ENCODE peak calls at places on chromosomes 7 and 10, in four cellular contexts. I is SJSA1, H is kidney epithelial cell, L is adrenal gland. X is an unnamed sample.

GRCh38 chr7:118195837-118196474 is 12.0 kb downstream of the LSM8 start:
- DNase-seq in L (peak), H (no peak), I (peak), X (peak)

GRCh38 chr10:22761569-22762220 is 47.3 kb upstream of the PIP4K2A start:
- DNase-seq in L (no peak), I (no peak), H (no peak), X (no peak)

GRCh38 chr7:30927040-30927439 is 15.4 kb downstream of the AQP1 start:
- DNase-seq in I (peak), H (no peak), L (no peak), X (no peak)

GRCh38 chr10:103666109-103666508 is 172.6 kb downstream of the NEURL1 start:
- DNase-seq in L (no peak), I (no peak), H (no peak), X (peak)

GRCh38 chr7:135785065-135785464 is 36.5 kb upstream of the FAM180A start:
- DNase-seq in L (no peak), I (no peak), H (no peak), X (no peak)

GRCh38 chr7:93350338-93350737 is 118.2 kb downstream of the VPS50 start:
- DNase-seq in H (no peak), L (no peak), I (no peak), X (no peak)

GRCh38 chr10:128958881-128959690 is 508.0 kb upstream of the MGMT start:
- DNase-seq in H (no peak), L (no peak), I (no peak), X (no peak)

GRCh38 chr10:66784796-66785195 is 141.0 kb upstream of the LRRTM3 start:
- DNase-seq in I (no peak), L (no peak), H (no peak), X (no peak)

GRCh38 chr7:82319674-82320118 is 123.9 kb downstream of the CACNA2D1 start:
- DNase-seq in H (peak), I (peak), L (peak), X (peak)

GRCh38 chr10:116147162-116147906 is 125.7 kb downstream of the GFRA1 start:
- DNase-seq in L (no peak), I (no peak), H (no peak), X (no peak)

GRCh38 chr10:69458426-69459100 is 7.3 kb downstream of the TSPAN15 start:
- DNase-seq in L (no peak), H (no peak), I (no peak), X (no peak)

GRCh38 chr10:72567884-72568283 is 58.0 kb downstream of the MICU1 start:
- DNase-seq in L (no peak), I (no peak), H (no peak), X (no peak)

GRCh38 chr10:75502838-75503237 is 71.4 kb downstream of the LRMDA start:
- DNase-seq in H (no peak), L (no peak), I (no peak), X (no peak)

GRCh38 chr10:58180633-58181032 is 87.1 kb downstream of the IPMK start:
- DNase-seq in H (no peak), I (no peak), L (no peak), X (no peak)

GRCh38 chr7:139808401-139808800 is 20.7 kb upstream of the TBXAS1 start:
- DNase-seq in H (no peak), I (no peak), L (no peak), X (no peak)

GRCh38 chr10:53402594-53402993 is 630.0 kb upstream of the MBL2 start:
- DNase-seq in I (no peak), H (no peak), L (no peak), X (no peak)

GRCh38 chr7:99460651-99461050 is 5.3 kb downstream of the ATP5MF start:
- DNase-seq in H (no peak), L (no peak), I (no peak), X (no peak)

GRCh38 chr10:131998845-131999681 is 17.3 kb upstream of the BNIP3 start:
- DNase-seq in H (no peak), L (no peak), I (no peak), X (no peak)

GRCh38 chr10:58210160-58210559 is 57.5 kb downstream of the IPMK start:
- DNase-seq in I (no peak), L (no peak), H (no peak), X (no peak)

GRCh38 chr7:33720139-33720538 is 185.2 kb upstream of the BMPER start:
- DNase-seq in I (no peak), H (no peak), L (no peak), X (no peak)

GRCh38 chr7:93889261-93889660 is 1.3 kb downstream of the TFPI2 start:
- DNase-seq in H (no peak), L (no peak), I (no peak), X (no peak)

GRCh38 chr7:66173856-66174255 is 31.3 kb upstream of the TPST1 start:
- DNase-seq in H (no peak), L (no peak), I (peak), X (peak)

GRCh38 chr7:24843821-24844449 is 86.7 kb upstream of the GSDME start:
- DNase-seq in L (no peak), I (no peak), H (no peak), X (no peak)

GRCh38 chr10:69180525-69181204 is 631 bp downstream of the SUPV3L1 start:
- DNase-seq in I (peak), H (no peak), L (no peak), X (no peak)

GRCh38 chr7:12398186-12398585 is 5.5 kb downstream of the VWDE start:
- DNase-seq in I (no peak), L (no peak), H (no peak), X (no peak)

GRCh38 chr7:37065779-37066271 is 341.5 kb upstream of the AOAH start:
- DNase-seq in I (no peak), L (no peak), H (no peak), X (peak)

GRCh38 chr10:8072211-8072610 is 17.7 kb downstream of the GATA3 start:
- DNase-seq in I (no peak), L (no peak), H (no peak), X (no peak)

GRCh38 chr7:3480197-3480596 is 179.1 kb downstream of the SDK1 start:
- DNase-seq in I (no peak), L (no peak), H (no peak), X (no peak)

GRCh38 chr10:28774051-28774995 is 97.0 kb downstream of the BAMBI start:
- DNase-seq in H (no peak), L (no peak), I (no peak), X (no peak)

GRCh38 chr7:76302299-76303056 is at the start of gene HSPB1:
- DNase-seq in H (no peak), I (peak), L (peak), X (peak)

GRCh38 chr7:94374231-94374630 is 20.5 kb upstream of the COL1A2 start:
- DNase-seq in I (peak), L (no peak), H (no peak), X (peak)

GRCh38 chr7:75977741-75978140 is 16.7 kb downstream of the TMEM120A start:
- DNase-seq in I (no peak), H (no peak), L (no peak), X (peak)

GRCh38 chr7:104921596-104921995 is 92.4 kb upstream of the KMT2E start:
- DNase-seq in I (no peak), H (no peak), L (no peak), X (no peak)

GRCh38 chr7:36084485-36085091 is 68.5 kb upstream of the EEPD1 start:
- DNase-seq in I (peak), H (peak), L (peak), X (no peak)

GRCh38 chr7:47568569-47568968 is 13.3 kb downstream of the TNS3 start:
- DNase-seq in I (no peak), H (no peak), L (peak), X (no peak)

GRCh38 chr10:5243521-5243987 is 46.9 kb downstream of the AKR1C4 start:
- DNase-seq in L (no peak), I (no peak), H (no peak), X (no peak)
- H3K4me3 ChIP-seq in L (no peak), I (no peak), H (no peak), X (no peak)

GRCh38 chr7:52114509-52114908 is 797.9 kb upstream of the COBL start:
- DNase-seq in I (no peak), H (no peak), L (no peak), X (no peak)

GRCh38 chr7:52119537-52119936 is 802.9 kb upstream of the COBL start:
- DNase-seq in H (no peak), I (no peak), L (no peak), X (no peak)

GRCh38 chr7:52114056-52114455 is 797.4 kb upstream of the COBL start:
- DNase-seq in L (no peak), H (no peak), I (no peak), X (no peak)
- H3K4me3 ChIP-seq in L (no peak), H (no peak), I (no peak), X (no peak)

DNA sequence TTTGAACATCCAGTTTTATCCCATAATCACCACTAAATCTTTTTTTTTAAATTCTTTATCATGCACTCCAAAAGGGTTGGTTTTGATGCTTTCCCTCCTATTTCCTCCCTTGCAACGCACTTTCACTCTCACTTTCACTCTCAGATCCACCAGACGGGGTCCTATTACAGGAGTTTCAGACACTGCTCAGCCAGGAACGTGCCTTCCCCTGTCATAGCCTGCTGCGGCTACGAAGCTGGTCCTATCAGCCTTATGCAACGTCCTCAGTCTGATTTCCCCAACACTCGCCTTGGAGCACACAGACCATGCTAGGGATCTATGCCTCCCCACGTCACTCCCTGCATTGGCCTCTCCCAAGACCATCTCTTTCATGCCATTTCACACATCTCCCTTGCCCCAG is 23.4 kb downstream of the ZPBP start:
- DNase-seq in H (no peak), I (no peak), L (no peak), X (no peak)
- H3K4me3 ChIP-seq in H (peak), I (peak), L (no peak), X (no peak)

GRCh38 chr7:72411419-72411818 is 719 bp downstream of the CALN1 start:
- DNase-seq in L (no peak), I (no peak), H (no peak), X (no peak)
- H3K4me3 ChIP-seq in L (no peak), I (no peak), H (no peak), X (no peak)

GRCh38 chr10:96721207-96721572 is 876 bp upstream of the PIK3AP1 start:
- DNase-seq in I (no peak), L (no peak), H (no peak), X (no peak)
- H3K4me3 ChIP-seq in I (no peak), L (no peak), H (no peak), X (peak)

GRCh38 chr7:80885774-80886173 is 33.1 kb downstream of the SEMA3C start:
- DNase-seq in L (no peak), H (no peak), I (no peak), X (no peak)

GRCh38 chr7:80882213-80882801 is 36.5 kb downstream of the SEMA3C start:
- DNase-seq in H (no peak), I (no peak), L (no peak), X (no peak)

GRCh38 chr7:80881361-80881760 is 37.5 kb downstream of the SEMA3C start:
- DNase-seq in I (no peak), H (no peak), L (no peak), X (no peak)

GRCh38 chr7:80884511-80885195 is 34.2 kb downstream of the SEMA3C start:
- DNase-seq in I (no peak), H (no peak), L (no peak), X (no peak)

DNA sequence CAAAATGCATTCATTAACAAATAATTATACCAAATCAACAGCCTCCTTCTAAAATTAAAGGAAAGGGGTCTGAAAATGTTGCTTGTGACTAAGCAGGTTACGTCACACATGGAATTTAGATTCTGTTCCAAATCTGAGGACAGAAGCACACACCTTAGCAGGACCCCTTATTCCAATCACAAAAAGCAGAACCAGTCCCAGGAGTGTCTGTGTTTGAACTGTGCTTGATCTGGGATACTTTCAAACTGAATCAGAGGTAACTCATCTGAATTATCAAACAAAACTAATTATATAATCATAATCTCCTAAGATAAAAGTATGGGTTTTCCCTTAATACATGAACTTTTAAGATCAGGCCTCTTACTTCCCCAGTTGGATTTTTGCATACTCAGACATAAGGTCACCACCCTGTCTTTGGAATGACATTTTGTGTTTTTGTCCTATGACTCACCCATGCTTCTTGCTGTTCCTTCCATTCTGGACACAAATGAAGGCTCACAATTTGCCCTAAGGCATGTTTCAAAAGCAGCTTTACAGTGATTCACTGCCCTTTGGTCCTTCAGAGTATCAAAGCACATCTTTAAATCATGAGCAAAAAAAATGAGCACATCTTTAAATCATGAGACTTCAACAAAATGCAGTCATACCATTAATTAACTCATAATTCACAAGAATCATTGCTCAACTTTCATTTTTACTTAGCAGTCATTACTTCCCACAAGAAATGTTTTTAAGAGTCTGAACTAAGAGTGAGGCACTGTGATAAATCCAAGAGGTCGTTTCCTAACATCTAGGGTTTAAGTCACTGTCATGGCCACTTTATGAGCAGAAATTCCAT is 35.4 kb downstream of the SEMA3C start:
- DNase-seq in L (peak), H (peak), I (peak), X (peak)
- H3K4me3 ChIP-seq in L (no peak), H (no peak), I (no peak), X (no peak)

GRCh38 chr7:131654668-131655326 is 98.4 kb upstream of the PODXL start:
- DNase-seq in H (no peak), I (peak), L (peak), X (peak)
- H3K4me3 ChIP-seq in H (no peak), I (no peak), L (no peak), X (no peak)

GRCh38 chr7:40827217-40828085 is 692.6 kb downstream of the SUGCT start:
- DNase-seq in H (no peak), I (peak), L (no peak), X (peak)
- H3K4me3 ChIP-seq in H (no peak), I (no peak), L (no peak), X (no peak)

GRCh38 chr7:70063796-70064423 is 465.6 kb downstream of the AUTS2 start:
- DNase-seq in H (no peak), I (no peak), L (no peak), X (no peak)
- H3K4me3 ChIP-seq in H (no peak), I (no peak), L (no peak), X (no peak)

X was measured in SJCRH30.